ENCODE peak calls at places on chromosomes 11 and 22, in ten cellular contexts. I is pancreas; L is stimulated activated CD8-positive, alpha-beta memory T cell treated with anti-CD3 and anti-CD28 coated beads, Interleukin-12 subunit alpha, Interleukin-12 subunit beta, amount 100 ng/mL, for 1 hour; O is skeletal muscle cell; U is effector memory CD8-positive, alpha-beta T cell; N is activated T-helper 9 cell treated with anti-CD3 and anti-CD28 coated beads, Interleukin-2, amount 50 U/mL, for 16 hours; K is activated CD4-positive, alpha-beta T cell treated with anti-CD3 and anti-CD28 coated beads, Interleukin-2, amount 50 U/mL, for 48 hours; F is activated naive CD4-positive, alpha-beta T cell treated with anti-CD3 and anti-CD28 coated beads, Interleukin-2, amount 50 U/mL, for 16 hours; P is GM19239; S is EH. R is an unnamed sample.

GRCh38 chr11:66859686-66860448 is 3.0 kb downstream of the LRFN4 start:
- DNase-seq in S (no peak), I (peak), K (no peak), P (no peak), F (no peak), U (no peak), O (no peak), N (no peak), L (no peak), R (no peak)

GRCh38 chr11:102276302-102277182 is 40.7 kb upstream of the BIRC3 start:
- DNase-seq in P (no peak), L (no peak), N (no peak), U (no peak), F (no peak), S (peak), K (no peak), O (no peak), I (no peak), R (peak)

GRCh38 chr11:67022961-67023956 is at the start of gene SYT12:
- DNase-seq in N (no peak), P (no peak), F (peak), S (no peak), K (peak), L (no peak), O (no peak), U (no peak), I (no peak), R (no peak)

GRCh38 chr22:29587938-29588699 is 7.2 kb upstream of the NIPSNAP1 start:
- DNase-seq in F (no peak), U (no peak), K (no peak), O (peak), S (peak), I (no peak), N (no peak), P (no peak), L (no peak), R (peak)

GRCh38 chr22:44570476-44571445 is 72.7 kb upstream of the RTL6 start:
- DNase-seq in F (no peak), O (no peak), P (no peak), L (no peak), U (no peak), K (no peak), I (no peak), N (no peak), S (no peak), R (no peak)

GRCh38 chr11:47524200-47524874 is 28.6 kb downstream of the CELF1 start:
- DNase-seq in N (no peak), K (peak), P (no peak), L (no peak), U (no peak), O (no peak), S (no peak), F (no peak), I (no peak), R (peak)

GRCh38 chr22:30308096-30308495 is 18.6 kb downstream of the TBC1D10A start:
- DNase-seq in N (no peak), L (no peak), K (no peak), P (no peak), U (no peak), F (no peak), O (no peak), S (no peak), I (no peak), R (no peak)

GRCh38 chr11:17915500-17916143 is 97.2 kb downstream of the SERGEF start:
- DNase-seq in S (peak), K (peak), I (no peak), N (no peak), O (no peak), P (no peak), L (no peak), U (no peak), F (no peak), R (no peak)

GRCh38 chr11:20790622-20791021 is 121.2 kb downstream of the NELL1 start:
- DNase-seq in I (no peak), L (no peak), U (no peak), K (no peak), F (no peak), S (no peak), N (no peak), O (no peak), P (no peak), R (no peak)

GRCh38 chr11:69125861-69126260 is 29.9 kb upstream of the SMIM38 start:
- DNase-seq in P (no peak), L (no peak), U (no peak), O (no peak), S (no peak), N (no peak), K (no peak), F (no peak), I (no peak), R (no peak)

GRCh38 chr22:46511391-46512370 is 25.7 kb downstream of the CELSR1 start:
- DNase-seq in K (no peak), I (no peak), N (no peak), S (no peak), F (no peak), L (no peak), O (no peak), U (no peak), P (no peak), R (no peak)

GRCh38 chr11:111762981-111763643 is 3.1 kb downstream of the PPP2R1B start:
- DNase-seq in U (no peak), L (no peak), K (no peak), N (no peak), P (no peak), F (no peak), O (no peak), I (no peak), S (peak), R (no peak)

GRCh38 chr11:45148276-45148675 is 1.8 kb downstream of the PRDM11 start:
- DNase-seq in N (no peak), L (no peak), O (no peak), P (no peak), I (no peak), F (no peak), S (no peak), U (no peak), K (no peak), R (no peak)

GRCh38 chr22:23836281-23836680 is 2.5 kb downstream of the DERL3 start:
- DNase-seq in I (no peak), O (no peak), S (no peak), U (no peak), P (no peak), N (no peak), F (no peak), K (no peak), L (no peak), R (no peak)

GRCh38 chr11:87501388-87501787 is 463.7 kb downstream of the TMEM135 start:
- DNase-seq in U (no peak), N (no peak), I (no peak), K (no peak), F (no peak), L (no peak), P (no peak), O (no peak), S (no peak), R (no peak)

GRCh38 chr11:119306373-119306890 is 10.5 kb downstream of the MCAM start:
- DNase-seq in K (no peak), S (peak), I (no peak), L (no peak), F (no peak), O (peak), P (no peak), U (no peak), N (no peak), R (peak)

GRCh38 chr22:32130464-32130863 is 28.6 kb downstream of the C22orf42 start:
- DNase-seq in K (no peak), P (no peak), N (no peak), F (no peak), I (no peak), L (no peak), U (no peak), O (no peak), S (no peak), R (no peak)

GRCh38 chr11:10514210-10514609 is 26.8 kb downstream of the RNF141 start:
- DNase-seq in L (no peak), F (no peak), S (peak), K (no peak), U (no peak), I (no peak), P (no peak), O (no peak), N (no peak), R (peak)

GRCh38 chr22:42793848-42794405 is 63.1 kb downstream of the ARFGAP3 start:
- DNase-seq in N (no peak), U (no peak), S (no peak), P (no peak), K (no peak), I (peak), F (no peak), O (no peak), L (no peak), R (no peak)

GRCh38 chr22:25777870-25778269 is 35.9 kb downstream of the MYO18B start:
- DNase-seq in L (no peak), F (no peak), N (no peak), O (no peak), I (no peak), U (no peak), S (peak), K (no peak), P (no peak), R (peak)

GRCh38 chr11:47071871-47072270 is 104.8 kb downstream of the ARFGAP2 start:
- DNase-seq in F (no peak), N (no peak), S (no peak), U (no peak), I (no peak), K (no peak), O (no peak), P (no peak), L (no peak), R (no peak)

GRCh38 chr22:26610983-26611382 is 6.8 kb downstream of the CRYBB1 start:
- DNase-seq in K (no peak), O (no peak), U (no peak), L (no peak), I (no peak), F (no peak), N (no peak), S (peak), P (no peak), R (no peak)

GRCh38 chr11:92790376-92790775 is 179.1 kb upstream of the MTNR1B start:
- DNase-seq in P (no peak), U (no peak), N (no peak), O (no peak), F (no peak), S (no peak), K (no peak), I (no peak), L (no peak), R (no peak)

GRCh38 chr11:11987503-11988022 is 20.9 kb downstream of the DKK3 start:
- DNase-seq in F (no peak), K (no peak), S (peak), N (no peak), P (no peak), U (no peak), O (no peak), I (no peak), L (no peak), R (peak)

GRCh38 chr11:1834791-1835670 is at the start of gene SYT8:
- DNase-seq in N (no peak), I (peak), U (no peak), F (no peak), K (no peak), L (no peak), P (no peak), S (no peak), O (no peak), R (no peak)

GRCh38 chr22:36084717-36085116 is 56.1 kb upstream of the RBFOX2 start:
- DNase-seq in L (no peak), O (no peak), P (no peak), K (no peak), U (no peak), I (no peak), N (no peak), S (no peak), F (no peak), R (no peak)

GRCh38 chr11:65713212-65713969 is 1.3 kb downstream of the KAT5 start:
- DNase-seq in L (no peak), P (no peak), O (no peak), I (peak), S (no peak), N (no peak), K (no peak), U (no peak), F (no peak), R (no peak)

GRCh38 chr11:128582496-128583366 is 4.6 kb downstream of the ETS1 start:
- DNase-seq in F (no peak), O (peak), I (no peak), N (no peak), S (peak), P (no peak), K (no peak), L (no peak), U (no peak), R (peak)

GRCh38 chr22:24500251-24500820 is 5.2 kb downstream of the UPB1 start:
- DNase-seq in I (no peak), N (no peak), K (no peak), L (no peak), F (no peak), S (no peak), U (no peak), O (no peak), P (no peak), R (no peak)

GRCh38 chr22:35266277-35266676 is 9.0 kb downstream of the HMGXB4 start:
- DNase-seq in N (no peak), L (no peak), S (no peak), K (no peak), F (no peak), I (no peak), U (no peak), O (no peak), P (no peak), R (no peak)

GRCh38 chr11:28472904-28473303 is 364.7 kb downstream of the METTL15 start:
- DNase-seq in N (no peak), K (no peak), P (no peak), S (no peak), L (no peak), U (no peak), O (no peak), I (no peak), F (no peak), R (no peak)

GRCh38 chr11:57311109-57311936 is 13.4 kb downstream of the TNKS1BP1 start:
- DNase-seq in O (peak), K (peak), P (peak), N (peak), U (no peak), I (peak), L (no peak), S (peak), F (peak), R (peak)